ENCODE peak calls at places on chromosomes 16 and 17, in seven cellular contexts. L is epithelial cell of prostate; G is T-helper 1 cell; B is stimulated activated CD4-positive, alpha-beta T cell treated with anti-CD3 and anti-CD28 coated beads, Interleukin-15, amount 100 ng/mL, for 1 hour; Y is GF-D8; P is sigmoid colon; U is occipital lobe. V is an unnamed sample.

GRCh38 chr17:50687200-50688066 is 20.3 kb downstream of the ANKRD40 start:
- DNase-seq in Y (no peak), G (no peak), P (peak), B (no peak), L (no peak), U (no peak), V (no peak)

GRCh38 chr16:4700997-4701743 is 7.8 kb downstream of the NUDT16L1 start:
- DNase-seq in L (no peak), G (no peak), P (no peak), Y (no peak), B (no peak), U (no peak), V (no peak)

GRCh38 chr16:84617068-84617630 is 729 bp downstream of the COTL1 start:
- DNase-seq in Y (no peak), L (no peak), B (peak), P (peak), G (peak), U (no peak), V (no peak)

GRCh38 chr16:53504665-53505064 is 1.7 kb upstream of the AKTIP start:
- DNase-seq in G (no peak), B (no peak), P (no peak), L (no peak), U (no peak), Y (no peak), V (no peak)

GRCh38 chr16:50667497-50668367 is 13.4 kb downstream of the SNX20 start:
- DNase-seq in Y (no peak), U (no peak), P (no peak), L (no peak), B (no peak), G (no peak), V (no peak)

GRCh38 chr17:1977583-1978395 is 47.3 kb downstream of the RTN4RL1 start:
- DNase-seq in Y (no peak), L (no peak), U (no peak), G (no peak), B (no peak), P (no peak), V (no peak)

GRCh38 chr16:89062389-89063345 is 31.0 kb upstream of the ACSF3 start:
- DNase-seq in L (no peak), Y (no peak), G (no peak), P (no peak), B (no peak), U (no peak), V (no peak)

GRCh38 chr16:522320-523096 is 5.0 kb upstream of the CAPN15 start:
- DNase-seq in U (no peak), L (no peak), G (no peak), P (no peak), Y (no peak), B (no peak), V (no peak)

GRCh38 chr16:10297341-10298006 is 88.4 kb upstream of the ATF7IP2 start:
- DNase-seq in Y (peak), L (no peak), P (no peak), U (no peak), B (no peak), G (no peak), V (no peak)

GRCh38 chr17:58520843-58521430 is 6.5 kb upstream of the MTMR4 start:
- DNase-seq in G (no peak), B (no peak), Y (no peak), U (no peak), P (no peak), L (no peak), V (no peak)

GRCh38 chr16:57372372-57373116 is at the start of gene CX3CL1:
- DNase-seq in L (no peak), P (peak), U (peak), Y (no peak), B (no peak), G (no peak), V (no peak)

GRCh38 chr16:391885-392335 is 5.1 kb upstream of the NME4 start:
- DNase-seq in B (peak), U (no peak), Y (peak), L (no peak), P (no peak), G (peak), V (no peak)

GRCh38 chr17:32265192-32265895 is at the start of gene RHBDL3:
- DNase-seq in B (no peak), L (no peak), P (no peak), U (no peak), Y (no peak), G (peak), V (no peak)